ENCODE peak calls at places on chromosomes 1 and 21, in eight cellular contexts. J is D341Med, H is AG08396, T is H1, W is foreskin fibroblast, V is pancreas, I is K562, S is coronary artery. G is an unnamed sample.

GRCh38 chr21:33362044-33362555 is 37.3 kb downstream of the IFNAR1 start:
- DNase-seq in J (no peak), H (no peak), T (peak), W (no peak), V (no peak), I (peak), S (no peak), G (peak)

GRCh38 chr1:146034976-146035469 is 13.5 kb upstream of the HJV start:
- DNase-seq in J (no peak), H (no peak), T (no peak), W (no peak), V (no peak), I (no peak), S (no peak), G (peak)

GRCh38 chr21:42071146-42071737 is at the start of gene UMODL1:
- DNase-seq in J (no peak), H (no peak), T (no peak), W (no peak), V (no peak), I (no peak), S (no peak), G (no peak)

GRCh38 chr1:20974069-20974468 is 187.0 kb upstream of the HP1BP3 start:
- DNase-seq in J (no peak), H (peak), T (no peak), W (peak), V (no peak), I (no peak), S (no peak), G (no peak)

GRCh38 chr1:14522331-14523241 is 75.9 kb upstream of the KAZN start:
- DNase-seq in J (no peak), H (peak), T (no peak), W (peak), V (no peak), I (peak), S (peak), G (no peak)

GRCh38 chr1:24724345-24725208 is 20.7 kb upstream of the CLIC4 start:
- DNase-seq in J (no peak), H (peak), T (no peak), W (peak), V (no peak), I (peak), S (no peak), G (peak)

GRCh38 chr21:42190492-42190875 is 28.5 kb upstream of the ABCG1 start:
- DNase-seq in J (no peak), H (no peak), T (no peak), W (no peak), V (no peak), I (no peak), S (no peak), G (no peak)

GRCh38 chr1:3161130-3161840 is 92.3 kb downstream of the PRDM16 start:
- DNase-seq in J (no peak), H (no peak), T (no peak), W (no peak), V (no peak), I (no peak), S (no peak), G (no peak)

GRCh38 chr1:18234790-18235242 is 127.2 kb downstream of the IGSF21 start:
- DNase-seq in J (peak), H (peak), T (peak), W (peak), V (no peak), I (peak), S (no peak), G (peak)

GRCh38 chr1:54153548-54154439 is 994 bp upstream of the CDCP2 start:
- DNase-seq in J (peak), H (peak), T (no peak), W (peak), V (no peak), I (no peak), S (no peak), G (peak)

GRCh38 chr21:21165063-21165645 is 166.9 kb downstream of the NCAM2 start:
- DNase-seq in J (no peak), H (peak), T (no peak), W (peak), V (no peak), I (no peak), S (no peak), G (no peak)

GRCh38 chr21:42973309-42973990 is 912 bp upstream of the PKNOX1 start:
- DNase-seq in J (no peak), H (no peak), T (no peak), W (no peak), V (peak), I (peak), S (no peak), G (peak)

GRCh38 chr21:31111093-31111492 is 72.8 kb upstream of the KRTAP19-8 start:
- DNase-seq in J (no peak), H (no peak), T (no peak), W (no peak), V (no peak), I (no peak), S (no peak), G (no peak)

GRCh38 chr21:29655577-29655976 is 284.2 kb downstream of the GRIK1 start:
- DNase-seq in J (no peak), H (no peak), T (no peak), W (no peak), V (no peak), I (no peak), S (no peak), G (no peak)

GRCh38 chr1:1827089-1827433 is 48.8 kb upstream of the NADK start:
- DNase-seq in J (no peak), H (no peak), T (no peak), W (peak), V (no peak), I (no peak), S (no peak), G (no peak)

GRCh38 chr1:938088-938683 is 14.5 kb downstream of the SAMD11 start:
- DNase-seq in J (no peak), H (no peak), T (no peak), W (peak), V (no peak), I (peak), S (no peak), G (peak)

GRCh38 chr1:48066951-48067350 is 69.8 kb upstream of the TRABD2B start:
- DNase-seq in J (no peak), H (no peak), T (no peak), W (no peak), V (no peak), I (no peak), S (no peak), G (no peak)

GRCh38 chr21:15793547-15794235 is 63.9 kb downstream of the USP25 start:
- DNase-seq in J (no peak), H (no peak), T (no peak), W (peak), V (no peak), I (no peak), S (no peak), G (no peak)

GRCh38 chr1:212351588-212352362 is 62.9 kb downstream of the PACC1 start:
- DNase-seq in J (no peak), H (no peak), T (no peak), W (no peak), V (no peak), I (no peak), S (no peak), G (peak)

GRCh38 chr1:204573563-204573925 is 57.3 kb downstream of the MDM4 start:
- DNase-seq in J (no peak), H (no peak), T (no peak), W (no peak), V (no peak), I (no peak), S (no peak), G (no peak)

GRCh38 chr1:89125571-89126233 is at the start of gene GBP2:
- DNase-seq in J (no peak), H (peak), T (no peak), W (peak), V (no peak), I (peak), S (no peak), G (peak)

GRCh38 chr1:245537992-245538391 is 383.2 kb downstream of the KIF26B start:
- DNase-seq in J (no peak), H (peak), T (no peak), W (peak), V (no peak), I (peak), S (no peak), G (no peak)

GRCh38 chr1:150568567-150568966 is 10.8 kb downstream of the MCL1 start:
- DNase-seq in J (no peak), H (no peak), T (no peak), W (no peak), V (no peak), I (no peak), S (no peak), G (peak)

GRCh38 chr1:24111998-24112380 is at the start of gene MYOM3:
- DNase-seq in J (no peak), H (no peak), T (no peak), W (no peak), V (peak), I (no peak), S (no peak), G (no peak)

GRCh38 chr21:45623436-45623835 is 20.1 kb upstream of the PCBP3 start:
- DNase-seq in J (no peak), H (no peak), T (no peak), W (no peak), V (no peak), I (no peak), S (no peak), G (no peak)

GRCh38 chr1:165857046-165857801 is 29.8 kb downstream of the UCK2 start:
- DNase-seq in J (no peak), H (no peak), T (no peak), W (peak), V (no peak), I (no peak), S (no peak), G (peak)

GRCh38 chr1:157274698-157275534 is 136.7 kb upstream of the ETV3 start:
- DNase-seq in J (no peak), H (peak), T (no peak), W (peak), V (no peak), I (peak), S (no peak), G (peak)

GRCh38 chr1:54356680-54357147 is 49.5 kb downstream of the SSBP3 start:
- DNase-seq in J (no peak), H (no peak), T (no peak), W (no peak), V (no peak), I (no peak), S (no peak), G (peak)

GRCh38 chr1:46526689-46527291 is 24.7 kb downstream of the KNCN start:
- DNase-seq in J (no peak), H (no peak), T (no peak), W (no peak), V (peak), I (no peak), S (no peak), G (no peak)

GRCh38 chr1:9826616-9827015 is 2.9 kb upstream of the CLSTN1 start:
- DNase-seq in J (no peak), H (no peak), T (no peak), W (no peak), V (no peak), I (peak), S (no peak), G (no peak)

GRCh38 chr1:234970731-234971476 is 157.7 kb downstream of the TOMM20 start:
- DNase-seq in J (no peak), H (peak), T (peak), W (peak), V (no peak), I (no peak), S (peak), G (no peak)

GRCh38 chr21:46156378-46156645 is 933 bp upstream of the FTCD start:
- DNase-seq in J (no peak), H (no peak), T (no peak), W (no peak), V (no peak), I (no peak), S (no peak), G (no peak)

GRCh38 chr1:242411906-242412305 is 112.6 kb downstream of the PLD5 start:
- DNase-seq in J (no peak), H (no peak), T (no peak), W (no peak), V (no peak), I (no peak), S (no peak), G (no peak)

GRCh38 chr1:150151291-150152181 is 1.8 kb downstream of the PLEKHO1 start:
- DNase-seq in J (no peak), H (peak), T (no peak), W (peak), V (peak), I (peak), S (no peak), G (no peak)

GRCh38 chr1:154873321-154873950 is 3.4 kb upstream of the KCNN3 start:
- DNase-seq in J (no peak), H (no peak), T (no peak), W (no peak), V (no peak), I (no peak), S (peak), G (no peak)

GRCh38 chr1:228109962-228110488 is 926 bp upstream of the MRPL55 start:
- DNase-seq in J (no peak), H (peak), T (no peak), W (peak), V (no peak), I (no peak), S (no peak), G (no peak)

GRCh38 chr1:228721407-228721806 is 13.9 kb upstream of the RHOU start:
- DNase-seq in J (no peak), H (no peak), T (no peak), W (no peak), V (no peak), I (no peak), S (no peak), G (no peak)

GRCh38 chr1:110346690-110347089 is 7.5 kb downstream of the RBM15 start:
- DNase-seq in J (no peak), H (no peak), T (no peak), W (no peak), V (no peak), I (no peak), S (no peak), G (no peak)

GRCh38 chr1:87194271-87194774 is 134.4 kb upstream of the LMO4 start:
- DNase-seq in J (no peak), H (no peak), T (no peak), W (no peak), V (no peak), I (no peak), S (no peak), G (peak)